ENCODE peak calls at places on chromosome 13, in ten cellular contexts. Z is CD4-positive, alpha-beta T cell; D is OCI-LY7; E is transverse colon; X is heart left ventricle; Y is breast epithelium; T is ovary; F is A549; N is stomach; J is thoracic aorta. L is an unnamed sample.

GRCh38 chr13:33815011-33815550 is 2.9 kb upstream of the RFC3 start:
- DNase-seq in D (no peak), T (no peak), N (no peak), J (no peak), Z (no peak), F (no peak), E (no peak), Y (no peak), X (no peak), L (no peak)

GRCh38 chr13:109140054-109140776 is 510.8 kb downstream of the MYO16 start:
- DNase-seq in D (no peak), F (no peak), Y (no peak), N (no peak), T (no peak), X (no peak), Z (no peak), J (no peak), E (no peak), L (no peak)

GRCh38 chr13:34011552-34012085 is 193.7 kb downstream of the RFC3 start:
- DNase-seq in X (no peak), T (no peak), Y (no peak), F (peak; percentile 47), E (no peak), J (no peak), Z (no peak), D (no peak), N (no peak), L (no peak)

GRCh38 chr13:81602236-81602635 is 1261.3 kb upstream of the SPRY2 start:
- DNase-seq in T (no peak), X (no peak), D (no peak), N (no peak), F (no peak), E (no peak), Y (no peak), J (no peak), Z (no peak), L (no peak)

GRCh38 chr13:45280751-45281634 is 60.0 kb downstream of the TPT1 start:
- DNase-seq in X (peak; percentile 69), Z (peak; percentile 20), E (peak; percentile 83), Y (peak; percentile 72), N (peak; percentile 73), T (peak; percentile 57), D (peak; percentile 48), J (peak; percentile 16), F (peak; percentile 67), L (peak; percentile 95)

GRCh38 chr13:27006519-27007161 is 165.0 kb downstream of the USP12 start:
- DNase-seq in D (no peak), X (no peak), E (peak; percentile 55), J (no peak), Y (no peak), Z (no peak), T (no peak), N (peak; percentile 54), F (no peak), L (no peak)

GRCh38 chr13:27035892-27036235 is 135.7 kb downstream of the USP12 start:
- DNase-seq in Y (no peak), E (no peak), J (no peak), T (no peak), D (no peak), F (peak; percentile 48), N (no peak), Z (no peak), X (no peak), L (peak; percentile 14)

GRCh38 chr13:73216381-73216831 is 157.6 kb downstream of the KLF5 start:
- DNase-seq in J (no peak), Y (no peak), E (no peak), F (no peak), Z (no peak), T (no peak), D (no peak), N (no peak), X (no peak), L (no peak)

GRCh38 chr13:105159794-105160193 is 1375.7 kb downstream of the EFNB2 start:
- DNase-seq in T (no peak), D (no peak), Y (no peak), N (no peak), E (no peak), X (no peak), J (no peak), F (no peak), Z (no peak), L (no peak)

GRCh38 chr13:36131931-36132297 is 732 bp upstream of the DCLK1 start:
- DNase-seq in Y (no peak), F (no peak), X (peak; percentile 69), E (no peak), N (no peak), Z (no peak), D (no peak), J (no peak), T (peak; percentile 23), L (no peak)

GRCh38 chr13:64471916-64472315 is 2758.2 kb downstream of the PCDH9 start:
- DNase-seq in N (no peak), D (no peak), J (no peak), Z (no peak), F (peak; percentile 59), Y (no peak), T (no peak), E (no peak), X (no peak), L (peak; percentile 9)

GRCh38 chr13:113560645-113561416 is 23.7 kb upstream of the TFDP1 start:
- DNase-seq in X (no peak), J (no peak), F (no peak), D (no peak), Y (peak; percentile 14), Z (no peak), E (no peak), N (peak; percentile 23), T (no peak), L (no peak)

GRCh38 chr13:100442095-100442832 is 146.3 kb downstream of the GGACT start:
- DNase-seq in N (no peak), Z (no peak), T (no peak), J (no peak), F (no peak), Y (no peak), E (no peak), X (no peak), D (no peak), L (no peak)
- TF ChIP-seq CTCF in N (no peak), Z (no peak), T (no peak), J (no peak), F (no peak), Y (no peak), E (peak; percentile 24), X (no peak), D (no peak), L (no peak)

GRCh38 chr13:110417537-110417908 is 110.4 kb downstream of the COL4A2 start:
- DNase-seq in N (no peak), Z (no peak), D (no peak), F (no peak), X (no peak), Y (no peak), J (no peak), T (no peak), E (no peak), L (no peak)
- H3K27ac ChIP-seq in N (peak overlapping the region; percentile 69), Z (no peak overlapping the region), D (no peak overlapping the region), F (no peak overlapping the region), X (peak overlapping the region; percentile 80), Y (peak overlapping the region; percentile 53), J (peak overlapping the region; percentile 96), T (no peak overlapping the region), E (peak overlapping the region; percentile 87), L (no peak overlapping the region)

GRCh38 chr13:31798189-31798588 is 58.9 kb downstream of the RXFP2 start:
- DNase-seq in E (no peak), N (no peak), Y (no peak), D (no peak), X (no peak), J (no peak), T (no peak), Z (no peak), F (no peak), L (no peak)

GRCh38 chr13:31801088-31801487 is 61.8 kb downstream of the RXFP2 start:
- DNase-seq in N (no peak), F (no peak), J (no peak), D (no peak), T (no peak), Y (no peak), E (no peak), X (no peak), Z (no peak), L (no peak)

GRCh38 chr13:31793246-31793645 is 53.9 kb downstream of the RXFP2 start:
- DNase-seq in Y (no peak), Z (no peak), N (no peak), F (no peak), D (no peak), E (no peak), X (no peak), J (no peak), T (no peak), L (no peak)

GRCh38 chr13:31794452-31794851 is 55.1 kb downstream of the RXFP2 start:
- DNase-seq in E (no peak), X (no peak), N (no peak), T (no peak), D (no peak), F (no peak), Z (no peak), Y (no peak), J (no peak), L (no peak)

GRCh38 chr13:31797154-31797775 is 57.9 kb downstream of the RXFP2 start:
- DNase-seq in E (no peak), F (peak; percentile 7), Z (no peak), T (no peak), X (no peak), D (no peak), J (no peak), N (no peak), Y (no peak), L (peak; percentile 36)
- TF ChIP-seq CTCF in E (no peak), F (peak; percentile 30), Z (no peak), T (no peak), X (peak; percentile 59), D (peak; percentile 50), J (peak; percentile 49), N (peak; percentile 25), Y (no peak), L (peak; percentile 46)

GRCh38 chr13:99367106-99367616 is 60.0 kb upstream of the GPR183 start:
- DNase-seq in T (no peak), D (no peak), E (no peak), N (no peak), J (no peak), Y (no peak), X (no peak), Z (no peak), F (no peak), L (no peak)
- H3K27ac ChIP-seq in T (no peak overlapping the region), D (no peak overlapping the region), E (no peak overlapping the region), N (no peak overlapping the region), J (no peak overlapping the region), Y (no peak overlapping the region), X (no peak overlapping the region), Z (peak overlapping the region; percentile 65), F (no peak overlapping the region), L (no peak overlapping the region)